ENCODE peak calls at places on chromosomes 4 and X, in seven cellular contexts. V is germinal center; R is fibroblast of the conjunctiva; W is T-helper 2 cell; I is activated T-cell treated with anti-CD3 and anti-CD28 coated beads, Interleukin-2, amount 50 U/mL, for 72 hours; L is astrocyte of the hippocampus; E is effector memory CD4-positive, alpha-beta T cell. T is an unnamed sample.

GRCh38 chrX:72270316-72270866 is 6.7 kb downstream of the RPS4X start:
- DNase-seq in V (no peak), R (no peak), W (no peak), I (no peak), L (no peak), E (no peak), T (peak; percentile 46)

GRCh38 chr4:146222313-146222712 is 8.0 kb downstream of the REELD1 start:
- DNase-seq in V (no peak), R (no peak), W (no peak), I (no peak), L (peak; percentile 80), E (no peak), T (peak; percentile 81)

GRCh38 chr4:147094228-147094627 is 148.6 kb upstream of the TTC29 start:
- DNase-seq in V (no peak), R (no peak), W (no peak), I (no peak), L (no peak), E (no peak), T (no peak)

GRCh38 chr4:180827610-180828009 is 1415.6 kb upstream of the TENM3 start:
- DNase-seq in V (no peak), R (no peak), W (no peak), I (no peak), L (no peak), E (no peak), T (no peak)

GRCh38 chr4:1503583-1504471 is 97.6 kb upstream of the NKX1-1 start:
- DNase-seq in V (no peak), R (no peak), W (no peak), I (no peak), L (no peak), E (no peak), T (no peak)

GRCh38 chrX:44876076-44876475 is 3.1 kb downstream of the KDM6A start:
- DNase-seq in V (no peak), R (no peak), W (no peak), I (no peak), L (peak; percentile 17), E (no peak), T (peak; percentile 20)

GRCh38 chr4:187798385-187798784 is 197.2 kb upstream of the ZFP42 start:
- DNase-seq in V (no peak), R (no peak), W (no peak), I (no peak), L (no peak), E (no peak), T (no peak)

GRCh38 chr4:10200869-10201268 is 84.3 kb upstream of the WDR1 start:
- DNase-seq in V (peak; percentile 0), R (no peak), W (no peak), I (no peak), L (no peak), E (no peak), T (peak; percentile 0)

GRCh38 chr4:185774815-185775684 is 36.9 kb downstream of the SORBS2 start:
- DNase-seq in V (no peak), R (peak; percentile 66), W (no peak), I (no peak), L (peak; percentile 95), E (no peak), T (peak; percentile 78)

GRCh38 chrX:16120431-16120830 is 2.9 kb upstream of the GRPR start:
- DNase-seq in V (no peak), R (no peak), W (no peak), I (no peak), L (no peak), E (no peak), T (no peak)

GRCh38 chrX:114582698-114583395 is 1.0 kb upstream of the HTR2C start:
- DNase-seq in V (no peak), R (no peak), W (no peak), I (no peak), L (no peak), E (no peak), T (no peak)

GRCh38 chr4:13588954-13589353 is 38.6 kb downstream of the BOD1L1 start:
- DNase-seq in V (no peak), R (no peak), W (no peak), I (no peak), L (no peak), E (no peak), T (no peak)

GRCh38 chrX:108070891-108071290 is 20.5 kb downstream of the PSMD10 start:
- DNase-seq in V (no peak), R (no peak), W (no peak), I (no peak), L (peak; percentile 32), E (no peak), T (peak; percentile 39)

GRCh38 chr4:120714581-120714980 is 207.9 kb downstream of the PRDM5 start:
- DNase-seq in V (no peak), R (no peak), W (no peak), I (no peak), L (peak; percentile 16), E (no peak), T (no peak)

GRCh38 chr4:15753786-15754185 is 24.3 kb upstream of the CD38 start:
- DNase-seq in V (no peak), R (no peak), W (no peak), I (no peak), L (no peak), E (no peak), T (peak; percentile 9)

GRCh38 chr4:48710446-48711209 is 69.5 kb downstream of the FRYL start:
- DNase-seq in V (no peak), R (no peak), W (no peak), I (no peak), L (no peak), E (no peak), T (no peak)

GRCh38 chr4:150096625-150097024 is 18.4 kb downstream of the DCLK2 start:
- DNase-seq in V (no peak), R (no peak), W (no peak), I (no peak), L (no peak), E (no peak), T (no peak)

GRCh38 chrX:41025926-41026325 is 59.3 kb upstream of the USP9X start:
- DNase-seq in V (no peak), R (no peak), W (no peak), I (no peak), L (peak; percentile 49), E (no peak), T (no peak)

GRCh38 chr4:76758290-76758882 is 139.6 kb downstream of the SOWAHB start:
- DNase-seq in V (peak; percentile 28), R (peak; percentile 67), W (no peak), I (no peak), L (peak; percentile 90), E (no peak), T (peak; percentile 72)

GRCh38 chrX:104432321-104432720 is 133.7 kb upstream of the IL1RAPL2 start:
- DNase-seq in V (no peak), R (no peak), W (no peak), I (no peak), L (no peak), E (no peak), T (peak; percentile 53)

GRCh38 chr4:38456096-38456495 is 207.9 kb upstream of the KLF3 start:
- DNase-seq in V (no peak), R (no peak), W (no peak), I (no peak), L (no peak), E (no peak), T (no peak)

GRCh38 chr4:41882622-41883347 is 52.4 kb upstream of the TMEM33 start:
- DNase-seq in V (peak; percentile 84), R (no peak), W (peak; percentile 10), I (peak; percentile 47), L (peak; percentile 68), E (peak; percentile 17), T (peak; percentile 43)

GRCh38 chrX:93660575-93660974 is 12.8 kb downstream of the NAP1L3 start:
- DNase-seq in V (no peak), R (no peak), W (no peak), I (no peak), L (no peak), E (no peak), T (no peak)

GRCh38 chr4:55851885-55852284 is 1.6 kb upstream of the EXOC1 start:
- DNase-seq in V (no peak), R (no peak), W (no peak), I (peak; percentile 22), L (no peak), E (no peak), T (no peak)

GRCh38 chr4:125321709-125322362 is 7.1 kb downstream of the FAT4 start:
- DNase-seq in V (no peak), R (no peak), W (no peak), I (no peak), L (no peak), E (no peak), T (peak; percentile 36)

GRCh38 chrX:39226307-39226706 is 425.0 kb downstream of the MID1IP1 start:
- DNase-seq in V (no peak), R (no peak), W (no peak), I (no peak), L (no peak), E (no peak), T (no peak)

GRCh38 chr4:139275281-139275735 is 4.7 kb downstream of the MGARP start:
- DNase-seq in V (no peak), R (no peak), W (no peak), I (no peak), L (no peak), E (no peak), T (no peak)

GRCh38 chr4:45453258-45453841 is 670.5 kb downstream of the GABRG1 start:
- DNase-seq in V (no peak), R (no peak), W (no peak), I (no peak), L (peak; percentile 42), E (no peak), T (peak; percentile 45)

GRCh38 chr4:10694151-10694825 is 9.7 kb upstream of the CLNK start:
- DNase-seq in V (no peak), R (no peak), W (no peak), I (no peak), L (no peak), E (no peak), T (peak; percentile 19)

GRCh38 chr4:87633239-87633638 is 16.8 kb upstream of the DMP1 start:
- DNase-seq in V (no peak), R (peak; percentile 61), W (no peak), I (no peak), L (peak; percentile 45), E (no peak), T (peak; percentile 2)